ENCODE peak calls at places on chromosomes 1 and 21, in five cellular contexts. K is left ventricle myocardium inferior, N is heart left ventricle, W is AG09309, I is cardiac muscle cell. L is an unnamed sample.

GRCh38 chr1:199404191-199404590 is 623.3 kb upstream of the NR5A2 start:
- DNase-seq in K (no peak), N (no peak), W (no peak), I (no peak), L (no peak)

GRCh38 chr1:111517464-111518225 is 14.2 kb upstream of the ADORA3 start:
- DNase-seq in K (no peak), N (no peak), W (no peak), I (no peak), L (no peak)

GRCh38 chr1:245241506-245242130 is 86.8 kb downstream of the KIF26B start:
- DNase-seq in K (no peak), N (no peak), W (no peak), I (no peak), L (no peak)

GRCh38 chr1:233909195-233909594 is 4.7 kb downstream of the SLC35F3 start:
- DNase-seq in K (no peak), N (no peak), W (no peak), I (no peak), L (no peak)

GRCh38 chr1:105872761-105873286 is 1183.7 kb upstream of the PRMT6 start:
- DNase-seq in K (no peak), N (no peak), W (no peak), I (peak; percentile 12), L (peak; percentile 62)

GRCh38 chr1:100535264-100535663 is 2.7 kb upstream of the GPR88 start:
- DNase-seq in K (no peak), N (no peak), W (no peak), I (no peak), L (no peak)

GRCh38 chr1:169091480-169091941 is 15.0 kb upstream of the ATP1B1 start:
- DNase-seq in K (no peak), N (no peak), W (no peak), I (no peak), L (no peak)

GRCh38 chr1:19067912-19068638 is 111.6 kb upstream of the IFFO2 start:
- DNase-seq in K (no peak), N (no peak), W (no peak), I (no peak), L (no peak)

GRCh38 chr1:43147625-43148319 is 24.3 kb downstream of the EBNA1BP2 start:
- DNase-seq in K (peak; percentile 63), N (peak; percentile 60), W (no peak), I (peak; percentile 96), L (peak; percentile 94)

GRCh38 chr1:31562707-31563360 is 13.5 kb upstream of the TINAGL1 start:
- DNase-seq in K (no peak), N (no peak), W (no peak), I (no peak), L (no peak)

GRCh38 chr1:6489383-6489765 is 2.1 kb downstream of the PLEKHG5 start:
- DNase-seq in K (no peak), N (no peak), W (no peak), I (no peak), L (no peak)

GRCh38 chr1:150283260-150283659 is 906 bp downstream of the CIART start:
- DNase-seq in K (no peak), N (no peak), W (no peak), I (no peak), L (no peak)

GRCh38 chr1:27556435-27556780 is 47.5 kb downstream of the AHDC1 start:
- DNase-seq in K (no peak), N (no peak), W (no peak), I (no peak), L (no peak)

GRCh38 chr1:164754088-164754600 is 195.2 kb downstream of the PBX1 start:
- DNase-seq in K (no peak), N (peak; percentile 40), W (no peak), I (no peak), L (no peak)

GRCh38 chr1:63087966-63088365 is 234.4 kb upstream of the FOXD3 start:
- DNase-seq in K (no peak), N (no peak), W (no peak), I (peak; percentile 45), L (no peak)

GRCh38 chr1:35452086-35452485 is 105.1 kb downstream of the KIAA0319L start:
- DNase-seq in K (peak; percentile 60), N (peak; percentile 30), W (peak; percentile 29), I (peak; percentile 23), L (no peak)

GRCh38 chr1:75058424-75058823 is 75.8 kb upstream of the LHX8 start:
- DNase-seq in K (no peak), N (no peak), W (no peak), I (no peak), L (no peak)

GRCh38 chr1:203038217-203038741 is 12.0 kb downstream of the PPFIA4 start:
- DNase-seq in K (peak; percentile 70), N (peak; percentile 78), W (peak; percentile 66), I (peak; percentile 46), L (peak; percentile 9)

GRCh38 chr1:8015809-8016165 is 10.3 kb downstream of the ERRFI1 start:
- DNase-seq in K (no peak), N (no peak), W (no peak), I (no peak), L (no peak)

GRCh38 chr1:193729429-193729828 is 543.0 kb upstream of the B3GALT2 start:
- DNase-seq in K (no peak), N (no peak), W (no peak), I (peak; percentile 19), L (no peak)

GRCh38 chr1:176241385-176242015 is 34.4 kb upstream of the COP1 start:
- DNase-seq in K (no peak), N (no peak), W (peak; percentile 85), I (no peak), L (no peak)

GRCh38 chr1:114330451-114330983 is 176.8 kb upstream of the SYT6 start:
- DNase-seq in K (no peak), N (no peak), W (no peak), I (no peak), L (no peak)

GRCh38 chr1:166395729-166396128 is 228.9 kb upstream of the FAM78B start:
- DNase-seq in K (no peak), N (no peak), W (no peak), I (no peak), L (no peak)

GRCh38 chr1:52814465-52814864 is 28.1 kb upstream of the ZYG11A start:
- DNase-seq in K (no peak), N (no peak), W (no peak), I (no peak), L (no peak)

GRCh38 chr1:91402023-91402422 is 2.6 kb downstream of the HFM1 start:
- DNase-seq in K (no peak), N (no peak), W (no peak), I (no peak), L (no peak)

GRCh38 chr21:42988234-42988965 is 14.0 kb downstream of the PKNOX1 start:
- DNase-seq in K (no peak), N (no peak), W (no peak), I (no peak), L (no peak)

GRCh38 chr1:20223659-20224058 is 37.3 kb upstream of the PLA2G2C start:
- DNase-seq in K (no peak), N (no peak), W (no peak), I (no peak), L (no peak)

GRCh38 chr1:245370905-245371581 is 216.3 kb downstream of the KIF26B start:
- DNase-seq in K (peak; percentile 27), N (peak; percentile 23), W (no peak), I (no peak), L (peak; percentile 79)

GRCh38 chr1:100346387-100346786 is 5.9 kb upstream of the CDC14A start:
- DNase-seq in K (no peak), N (no peak), W (no peak), I (no peak), L (no peak)

GRCh38 chr1:209168204-209168603 is 415.3 kb upstream of the CAMK1G start:
- DNase-seq in K (no peak), N (no peak), W (no peak), I (no peak), L (no peak)

DNA sequence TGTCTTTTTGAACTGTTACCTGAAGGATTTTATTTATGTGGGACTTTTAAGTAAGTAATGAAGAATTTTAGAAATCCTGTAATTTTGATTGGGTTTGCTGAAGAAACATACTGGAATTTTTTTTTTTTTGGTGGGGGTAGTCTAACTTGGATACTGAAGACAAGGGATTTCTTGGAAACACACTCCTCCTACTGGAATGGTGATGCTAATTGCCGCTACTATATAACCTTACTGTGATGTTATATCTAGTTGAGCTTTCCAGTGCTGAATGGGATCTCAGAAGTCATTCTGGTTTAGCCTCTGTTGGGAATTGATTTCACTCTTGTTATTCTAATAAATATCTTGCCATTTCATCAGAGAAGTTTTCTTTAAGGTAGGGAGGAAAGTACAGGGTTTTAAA is 8.4 kb downstream of the PPP2R5A start:
- DNase-seq in K (no peak), N (no peak), W (no peak), I (peak; percentile 11), L (no peak)
- TF ChIP-seq CTCF in K (peak; percentile 42), N (peak; percentile 17), W (peak; percentile 28), I (peak; percentile 21), L (peak; percentile 15)

GRCh38 chr1:160251687-160252526 is 10.4 kb downstream of the DCAF8 start:
- DNase-seq in K (peak; percentile 48), N (peak; percentile 66), W (peak; percentile 51), I (peak; percentile 85), L (peak; percentile 85)
- TF ChIP-seq CTCF in K (peak; percentile 79), N (peak; percentile 57), W (peak; percentile 74), I (peak; percentile 75), L (peak; percentile 84)

GRCh38 chr1:14696766-14697165 is 98.3 kb downstream of the KAZN start:
- DNase-seq in K (no peak), N (no peak), W (no peak), I (no peak), L (no peak)

GRCh38 chr1:14698206-14698605 is 99.7 kb downstream of the KAZN start:
- DNase-seq in K (no peak), N (no peak), W (no peak), I (no peak), L (peak; percentile 73)

GRCh38 chr1:14697371-14697770 is 98.9 kb downstream of the KAZN start:
- DNase-seq in K (no peak), N (no peak), W (no peak), I (no peak), L (no peak)

GRCh38 chr1:14704846-14705245 is 106.4 kb downstream of the KAZN start:
- DNase-seq in K (no peak), N (no peak), W (no peak), I (no peak), L (peak; percentile 48)

GRCh38 chr1:14699596-14699995 is 101.1 kb downstream of the KAZN start:
- DNase-seq in K (no peak), N (no peak), W (no peak), I (no peak), L (no peak)
- TF ChIP-seq CTCF in K (no peak), N (no peak), W (no peak), I (no peak), L (no peak)

GRCh38 chr1:38488162-38488898 is 371.2 kb downstream of the RRAGC start:
- DNase-seq in K (no peak), N (no peak), W (no peak), I (no peak), L (no peak)

GRCh38 chr1:38487398-38487797 is 372.2 kb downstream of the RRAGC start:
- DNase-seq in K (no peak), N (no peak), W (no peak), I (no peak), L (no peak)

GRCh38 chr1:38486115-38486514 is 373.5 kb downstream of the RRAGC start:
- DNase-seq in K (no peak), N (no peak), W (no peak), I (no peak), L (no peak)

DNA sequence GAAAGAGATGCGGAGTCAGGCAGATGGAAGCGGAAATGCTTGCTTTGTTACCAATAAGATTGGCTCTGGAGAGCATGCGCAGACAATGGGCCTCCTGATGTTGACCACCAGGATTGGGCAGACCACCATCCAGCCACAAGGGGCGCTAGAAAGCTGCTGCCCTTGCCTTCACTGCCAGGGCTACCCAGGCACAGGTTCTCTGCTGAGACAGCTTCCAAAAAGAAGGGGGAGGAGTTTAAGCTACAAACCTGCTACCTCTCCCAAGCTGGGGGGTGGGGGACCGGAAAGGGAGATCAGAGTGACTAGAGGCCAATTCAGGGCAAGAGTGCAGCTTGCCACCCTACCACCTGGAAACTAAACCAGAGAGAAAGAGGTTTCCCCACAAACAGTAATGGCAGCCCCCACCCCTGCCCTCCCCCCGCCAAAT is 369.7 kb downstream of the RRAGC start:
- DNase-seq in K (no peak), N (no peak), W (no peak), I (peak; percentile 43), L (peak; percentile 71)
- TF ChIP-seq CTCF in K (peak; percentile 48), N (peak; percentile 21), W (peak; percentile 40), I (peak; percentile 55), L (peak; percentile 91)